ENCODE peak calls at places on chromosomes 12 and 14, in ten cellular contexts. One of them, this sample, is unnamed.

GRCh38 chr14:77691259-77691658 is 16.6 kb downstream of the ALKBH1 start:
- DNase-seq in testis: no peak
- DNase-seq in mesendoderm: no peak
- DNase-seq in aorta: no peak
- DNase-seq in uterus: no peak
- DNase-seq in PC-3: no peak
- DNase-seq in heart left ventricle: peak; percentile 62
- DNase-seq in heart right ventricle: no peak
- DNase-seq in mesenchymal stem cell: no peak
- DNase-seq in HCT116: no peak
- DNase-seq in this sample: no peak

GRCh38 chr12:10574307-10574706 is 39.1 kb downstream of the MAGOHB start:
- DNase-seq in testis: no peak
- DNase-seq in mesendoderm: no peak
- DNase-seq in aorta: no peak
- DNase-seq in uterus: no peak
- DNase-seq in PC-3: no peak
- DNase-seq in heart left ventricle: no peak
- DNase-seq in heart right ventricle: no peak
- DNase-seq in mesenchymal stem cell: no peak
- DNase-seq in HCT116: no peak
- DNase-seq in this sample: no peak

GRCh38 chr14:99468836-99469592 is 11.6 kb downstream of the SETD3 start:
- DNase-seq in testis: no peak
- DNase-seq in mesendoderm: no peak
- DNase-seq in aorta: no peak
- DNase-seq in uterus: no peak
- DNase-seq in PC-3: peak; percentile 32
- DNase-seq in heart left ventricle: no peak
- DNase-seq in heart right ventricle: no peak
- DNase-seq in mesenchymal stem cell: no peak
- DNase-seq in HCT116: no peak
- DNase-seq in this sample: no peak

GRCh38 chr14:90375934-90376333 is 20.9 kb upstream of the CALM1 start:
- DNase-seq in testis: no peak
- DNase-seq in mesendoderm: no peak
- DNase-seq in aorta: no peak
- DNase-seq in uterus: no peak
- DNase-seq in PC-3: no peak
- DNase-seq in heart left ventricle: no peak
- DNase-seq in heart right ventricle: no peak
- DNase-seq in mesenchymal stem cell: no peak
- DNase-seq in HCT116: no peak
- DNase-seq in this sample: no peak

GRCh38 chr14:54175298-54175942 is 218.8 kb upstream of the BMP4 start:
- DNase-seq in testis: peak; percentile 85
- DNase-seq in mesendoderm: peak; percentile 87
- DNase-seq in aorta: no peak
- DNase-seq in uterus: peak; percentile 52
- DNase-seq in PC-3: peak; percentile 100
- DNase-seq in heart left ventricle: peak; percentile 33
- DNase-seq in heart right ventricle: no peak
- DNase-seq in mesenchymal stem cell: peak; percentile 84
- DNase-seq in HCT116: peak; percentile 78
- DNase-seq in this sample: peak; percentile 69

GRCh38 chr14:69839017-69839416 is 40.2 kb upstream of the SMOC1 start:
- DNase-seq in testis: no peak
- DNase-seq in mesendoderm: no peak
- DNase-seq in aorta: no peak
- DNase-seq in uterus: no peak
- DNase-seq in PC-3: no peak
- DNase-seq in heart left ventricle: no peak
- DNase-seq in heart right ventricle: no peak
- DNase-seq in mesenchymal stem cell: no peak
- DNase-seq in HCT116: no peak
- DNase-seq in this sample: no peak

GRCh38 chr12:87054225-87054624 is 798.0 kb upstream of the MGAT4C start:
- DNase-seq in testis: no peak
- DNase-seq in mesendoderm: no peak
- DNase-seq in aorta: no peak
- DNase-seq in uterus: no peak
- DNase-seq in PC-3: peak; percentile 21
- DNase-seq in heart left ventricle: no peak
- DNase-seq in heart right ventricle: no peak
- DNase-seq in mesenchymal stem cell: no peak
- DNase-seq in HCT116: no peak
- DNase-seq in this sample: no peak

GRCh38 chr14:95510804-95511203 is 5.6 kb downstream of the SYNE3 start:
- DNase-seq in testis: no peak
- DNase-seq in mesendoderm: peak; percentile 37
- DNase-seq in aorta: no peak
- DNase-seq in uterus: no peak
- DNase-seq in PC-3: no peak
- DNase-seq in heart left ventricle: no peak
- DNase-seq in heart right ventricle: no peak
- DNase-seq in mesenchymal stem cell: no peak
- DNase-seq in HCT116: no peak
- DNase-seq in this sample: no peak

GRCh38 chr12:78146365-78146772 is 315.7 kb downstream of the NAV3 start:
- DNase-seq in testis: no peak
- DNase-seq in mesendoderm: peak; percentile 24
- DNase-seq in aorta: no peak
- DNase-seq in uterus: no peak
- DNase-seq in PC-3: peak; percentile 47
- DNase-seq in heart left ventricle: no peak
- DNase-seq in heart right ventricle: no peak
- DNase-seq in mesenchymal stem cell: peak; percentile 50
- DNase-seq in HCT116: peak; percentile 27
- DNase-seq in this sample: peak; percentile 11

GRCh38 chr14:55329999-55330710 is 58.9 kb downstream of the FBXO34 start:
- DNase-seq in testis: no peak
- DNase-seq in mesendoderm: no peak
- DNase-seq in aorta: no peak
- DNase-seq in uterus: no peak
- DNase-seq in PC-3: peak; percentile 68
- DNase-seq in heart left ventricle: no peak
- DNase-seq in heart right ventricle: no peak
- DNase-seq in mesenchymal stem cell: no peak
- DNase-seq in HCT116: no peak
- DNase-seq in this sample: no peak

GRCh38 chr12:95146767-95147166 is 70.5 kb downstream of the FGD6 start:
- DNase-seq in testis: no peak
- DNase-seq in mesendoderm: no peak
- DNase-seq in aorta: no peak
- DNase-seq in uterus: no peak
- DNase-seq in PC-3: no peak
- DNase-seq in heart left ventricle: no peak
- DNase-seq in heart right ventricle: no peak
- DNase-seq in mesenchymal stem cell: no peak
- DNase-seq in HCT116: no peak
- DNase-seq in this sample: no peak

GRCh38 chr12:94660436-94660835 is 10.1 kb upstream of the TMCC3 start:
- DNase-seq in testis: no peak
- DNase-seq in mesendoderm: no peak
- DNase-seq in aorta: no peak
- DNase-seq in uterus: no peak
- DNase-seq in PC-3: no peak
- DNase-seq in heart left ventricle: no peak
- DNase-seq in heart right ventricle: no peak
- DNase-seq in mesenchymal stem cell: no peak
- DNase-seq in HCT116: no peak
- DNase-seq in this sample: no peak

DNA sequence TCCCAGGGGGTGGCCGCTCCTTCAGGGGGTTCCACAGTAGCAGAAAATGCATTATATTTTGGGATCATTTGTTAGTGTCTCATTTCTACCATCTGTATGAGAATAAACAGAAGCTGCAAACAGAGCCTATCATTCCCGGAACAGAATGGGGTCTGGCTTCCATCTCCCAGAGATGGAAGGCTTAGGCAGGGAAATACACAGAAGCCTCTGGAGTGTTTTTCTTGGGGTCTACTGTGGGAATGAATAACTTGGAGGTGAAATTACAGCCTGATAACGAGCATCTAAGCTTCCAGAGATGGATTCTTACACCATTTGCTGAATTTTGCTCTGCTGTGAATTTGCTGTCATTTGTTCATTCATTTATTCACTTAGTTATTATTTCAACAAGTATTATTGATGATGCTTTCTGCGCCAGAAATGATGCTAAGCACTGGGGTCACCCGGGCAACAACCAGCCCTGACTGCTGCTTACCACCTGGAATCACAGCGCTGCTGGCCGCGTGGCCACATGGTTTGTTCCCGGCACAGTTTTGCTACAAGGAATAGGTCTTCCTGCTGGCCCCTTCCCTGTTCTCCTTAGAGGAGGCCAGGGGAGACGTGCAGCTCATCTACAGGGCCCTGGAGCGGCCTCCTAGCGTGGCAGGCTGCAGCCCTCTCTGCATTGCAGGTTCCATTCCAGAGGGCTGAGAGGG is 6.9 kb downstream of the JDP2 start:
- DNase-seq in testis: no peak
- DNase-seq in mesendoderm: no peak
- DNase-seq in aorta: no peak
- DNase-seq in uterus: no peak
- DNase-seq in PC-3: no peak
- DNase-seq in heart left ventricle: no peak
- DNase-seq in heart right ventricle: no peak
- DNase-seq in mesenchymal stem cell: peak; percentile 69
- DNase-seq in HCT116: no peak
- DNase-seq in this sample: no peak
- H3K4me1 ChIP-seq in testis: peaks cover 13% of the 10 kb centered on the region
- H3K4me1 ChIP-seq in mesendoderm: peaks cover 5% of the 10 kb centered on the region
- H3K4me1 ChIP-seq in aorta: no peaks in the 10 kb centered on the region
- H3K4me1 ChIP-seq in uterus: no peaks in the 10 kb centered on the region
- H3K4me1 ChIP-seq in PC-3: no peaks in the 10 kb centered on the region
- H3K4me1 ChIP-seq in heart left ventricle: peaks cover 17% of the 10 kb centered on the region
- H3K4me1 ChIP-seq in heart right ventricle: peaks cover 62% of the 10 kb centered on the region
- H3K4me1 ChIP-seq in mesenchymal stem cell: peaks cover 6% of the 10 kb centered on the region
- H3K4me1 ChIP-seq in HCT116: no peaks in the 10 kb centered on the region
- H3K4me1 ChIP-seq in this sample: peaks cover 11% of the 10 kb centered on the region

GRCh38 chr12:53958128-53958527 is 3.4 kb downstream of the HOXC12 start:
- DNase-seq in testis: no peak
- DNase-seq in mesendoderm: no peak
- DNase-seq in aorta: no peak
- DNase-seq in uterus: no peak
- DNase-seq in PC-3: no peak
- DNase-seq in heart left ventricle: no peak
- DNase-seq in heart right ventricle: no peak
- DNase-seq in mesenchymal stem cell: no peak
- DNase-seq in HCT116: no peak
- DNase-seq in this sample: no peak
- H3K27me3 ChIP-seq in testis: peaks cover 3% of the 10 kb centered on the region
- H3K27me3 ChIP-seq in mesendoderm: peaks cover 97% of the 10 kb centered on the region
- H3K27me3 ChIP-seq in aorta: peaks cover 1% of the 10 kb centered on the region
- H3K27me3 ChIP-seq in uterus: peaks cover 35% of the 10 kb centered on the region
- H3K27me3 ChIP-seq in PC-3: no peaks in the 10 kb centered on the region
- H3K27me3 ChIP-seq in heart left ventricle: peaks cover 100% of the 10 kb centered on the region
- H3K27me3 ChIP-seq in heart right ventricle: peaks cover 73% of the 10 kb centered on the region
- H3K27me3 ChIP-seq in mesenchymal stem cell: peaks cover 100% of the 10 kb centered on the region
- H3K27me3 ChIP-seq in HCT116: no peaks in the 10 kb centered on the region
- H3K27me3 ChIP-seq in this sample: no peaks in the 10 kb centered on the region

GRCh38 chr14:24238123-24238522 is 4.3 kb downstream of the TINF2 start:
- DNase-seq in testis: no peak
- DNase-seq in mesendoderm: peak; percentile 7
- DNase-seq in aorta: no peak
- DNase-seq in uterus: no peak
- DNase-seq in PC-3: peak; percentile 48
- DNase-seq in heart left ventricle: no peak
- DNase-seq in heart right ventricle: no peak
- DNase-seq in mesenchymal stem cell: no peak
- DNase-seq in HCT116: no peak
- DNase-seq in this sample: no peak
- H3K4me1 ChIP-seq in testis: peaks cover 27% of the 10 kb centered on the region
- H3K4me1 ChIP-seq in mesendoderm: peaks cover 5% of the 10 kb centered on the region
- H3K4me1 ChIP-seq in aorta: peaks cover 3% of the 10 kb centered on the region
- H3K4me1 ChIP-seq in uterus: no peaks in the 10 kb centered on the region
- H3K4me1 ChIP-seq in PC-3: peaks cover 53% of the 10 kb centered on the region
- H3K4me1 ChIP-seq in heart left ventricle: peaks cover 33% of the 10 kb centered on the region
- H3K4me1 ChIP-seq in heart right ventricle: peaks cover 68% of the 10 kb centered on the region
- H3K4me1 ChIP-seq in mesenchymal stem cell: peaks cover 18% of the 10 kb centered on the region
- H3K4me1 ChIP-seq in HCT116: peaks cover 41% of the 10 kb centered on the region
- H3K4me1 ChIP-seq in this sample: peaks cover 21% of the 10 kb centered on the region

DNA sequence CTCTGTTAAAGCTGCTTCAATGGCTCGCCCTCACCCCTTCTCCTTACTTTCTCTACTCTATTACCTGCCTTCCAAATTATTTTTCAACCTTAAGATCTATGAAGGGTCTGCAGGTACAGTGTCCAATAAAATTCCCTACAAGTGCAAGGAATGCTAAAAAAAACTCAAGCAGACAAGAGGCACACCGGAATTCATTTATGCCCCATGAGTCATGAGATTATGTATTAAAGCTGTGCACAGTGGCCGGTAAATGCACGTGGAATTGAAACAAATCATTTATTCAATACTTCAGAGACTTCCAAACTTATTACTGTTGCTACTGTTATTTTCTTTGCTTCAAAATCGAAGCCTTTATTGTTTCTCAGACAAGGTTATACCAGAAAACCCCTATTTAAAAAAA is 68.4 kb downstream of the ST8SIA1 start:
- DNase-seq in testis: no peak
- DNase-seq in mesendoderm: no peak
- DNase-seq in aorta: no peak
- DNase-seq in uterus: no peak
- DNase-seq in PC-3: peak; percentile 10
- DNase-seq in heart left ventricle: no peak
- DNase-seq in heart right ventricle: no peak
- DNase-seq in mesenchymal stem cell: no peak
- DNase-seq in HCT116: no peak
- DNase-seq in this sample: no peak
- H3K27me3 ChIP-seq in testis: no peaks in the 10 kb centered on the region
- H3K27me3 ChIP-seq in mesendoderm: no peaks in the 10 kb centered on the region
- H3K27me3 ChIP-seq in aorta: no peaks in the 10 kb centered on the region
- H3K27me3 ChIP-seq in uterus: no peaks in the 10 kb centered on the region
- H3K27me3 ChIP-seq in PC-3: no peaks in the 10 kb centered on the region
- H3K27me3 ChIP-seq in heart left ventricle: no peaks in the 10 kb centered on the region
- H3K27me3 ChIP-seq in heart right ventricle: no peaks in the 10 kb centered on the region
- H3K27me3 ChIP-seq in mesenchymal stem cell: no peaks in the 10 kb centered on the region
- H3K27me3 ChIP-seq in HCT116: no peaks in the 10 kb centered on the region
- H3K27me3 ChIP-seq in this sample: no peaks in the 10 kb centered on the region